ENCODE peak calls at places on chromosome 18, in four cellular contexts. K, Z, F and J are unnamed samples. For H3K4me1, the result is how much of the 10 kb centered on the place peaks cover.

GRCh38 chr18:58541137-58541788 is 87.6 kb downstream of the ALPK2 start:
- DNase-seq in K (peak), Z (no peak), F (no peak), J (no peak)

GRCh38 chr18:76348267-76349066 is 146.6 kb downstream of the ZNF516 start:
- DNase-seq in K (no peak), Z (no peak), F (peak), J (no peak)

GRCh38 chr18:10543277-10543676 is 17.4 kb downstream of the NAPG start:
- DNase-seq in K (no peak), Z (no peak), F (no peak), J (no peak)

GRCh38 chr18:27803957-27804356 is 373.0 kb downstream of the CDH2 start:
- DNase-seq in K (no peak), Z (no peak), F (no peak), J (no peak)

GRCh38 chr18:45745817-45746461 is 22.0 kb downstream of the SLC14A1 start:
- DNase-seq in K (no peak), Z (no peak), F (no peak), J (no peak)

GRCh38 chr18:45775726-45776125 is 49.7 kb upstream of the SIGLEC15 start:
- DNase-seq in K (no peak), Z (no peak), F (no peak), J (no peak)

GRCh38 chr18:50096766-50097435 is 98.0 kb downstream of the MYO5B start:
- DNase-seq in K (no peak), Z (no peak), F (peak), J (no peak)

GRCh38 chr18:50687491-50687890 is 127.6 kb downstream of the MAPK4 start:
- DNase-seq in K (no peak), Z (no peak), F (no peak), J (no peak)

GRCh38 chr18:79507546-79508480 is 112.1 kb downstream of the NFATC1 start:
- DNase-seq in K (peak), Z (no peak), F (peak), J (peak)

GRCh38 chr18:26133652-26134051 is at the start of gene PSMA8:
- DNase-seq in K (no peak), Z (no peak), F (peak), J (no peak)

GRCh38 chr18:58579561-58580047 is 49.3 kb downstream of the ALPK2 start:
- DNase-seq in K (no peak), Z (no peak), F (no peak), J (no peak)

GRCh38 chr18:79679552-79680099 is at the start of gene CTDP1:
- DNase-seq in K (peak), Z (peak), F (peak), J (peak)

GRCh38 chr18:40019797-40020392 is 1935.1 kb upstream of the PIK3C3 start:
- DNase-seq in K (no peak), Z (no peak), F (no peak), J (no peak)

GRCh38 chr18:13262839-13263691 is 44.5 kb downstream of the LDLRAD4 start:
- DNase-seq in K (no peak), Z (no peak), F (no peak), J (no peak)

GRCh38 chr18:63823516-63824219 is 48.5 kb downstream of the SERPINB7 start:
- DNase-seq in K (no peak), Z (no peak), F (peak), J (peak)

GRCh38 chr18:28161608-28162599 is 15.0 kb downstream of the CDH2 start:
- DNase-seq in K (no peak), Z (no peak), F (no peak), J (no peak)

GRCh38 chr18:80184243-80184772 is 63.0 kb downstream of the PARD6G start:
- DNase-seq in K (no peak), Z (no peak), F (no peak), J (no peak)

GRCh38 chr18:72652990-72653593 is 109.0 kb upstream of the CBLN2 start:
- DNase-seq in K (peak), Z (no peak), F (peak), J (no peak)

GRCh38 chr18:59823611-59824195 is 76.1 kb upstream of the PMAIP1 start:
- DNase-seq in K (peak), Z (no peak), F (peak), J (peak)

GRCh38 chr18:2656237-2657042 is 914 bp downstream of the SMCHD1 start:
- DNase-seq in K (peak), Z (peak), F (peak), J (peak)
- H3K4me1 ChIP-seq in K (half or more), Z (under half), F (under half), J (under half)

GRCh38 chr18:30811580-30811979 is 231.0 kb downstream of the DSC3 start:
- DNase-seq in K (no peak), Z (no peak), F (no peak), J (no peak)
- H3K4me1 ChIP-seq in K (under half), Z (under half), F (under half), J (under half)

GRCh38 chr18:43886341-43886740 is 609.1 kb upstream of the SYT4 start:
- DNase-seq in K (no peak), Z (no peak), F (no peak), J (no peak)

GRCh38 chr18:43888601-43889000 is 611.3 kb upstream of the SYT4 start:
- DNase-seq in K (no peak), Z (no peak), F (no peak), J (no peak)

GRCh38 chr18:43883886-43884285 is 606.6 kb upstream of the SYT4 start:
- DNase-seq in K (no peak), Z (no peak), F (no peak), J (no peak)

GRCh38 chr18:43882358-43882757 is 605.1 kb upstream of the SYT4 start:
- DNase-seq in K (no peak), Z (no peak), F (no peak), J (no peak)

GRCh38 chr18:43887491-43887890 is 610.2 kb upstream of the SYT4 start:
- DNase-seq in K (no peak), Z (no peak), F (no peak), J (no peak)
- H3K4me1 ChIP-seq in K (under half), Z (under half), F (under half), J (under half)

GRCh38 chr18:74950479-74950878 is 258.5 kb downstream of the PTGR3 start:
- DNase-seq in K (no peak), Z (no peak), F (no peak), J (no peak)
- H3K4me1 ChIP-seq in K (under half), Z (under half), F (under half), J (under half)

DNA sequence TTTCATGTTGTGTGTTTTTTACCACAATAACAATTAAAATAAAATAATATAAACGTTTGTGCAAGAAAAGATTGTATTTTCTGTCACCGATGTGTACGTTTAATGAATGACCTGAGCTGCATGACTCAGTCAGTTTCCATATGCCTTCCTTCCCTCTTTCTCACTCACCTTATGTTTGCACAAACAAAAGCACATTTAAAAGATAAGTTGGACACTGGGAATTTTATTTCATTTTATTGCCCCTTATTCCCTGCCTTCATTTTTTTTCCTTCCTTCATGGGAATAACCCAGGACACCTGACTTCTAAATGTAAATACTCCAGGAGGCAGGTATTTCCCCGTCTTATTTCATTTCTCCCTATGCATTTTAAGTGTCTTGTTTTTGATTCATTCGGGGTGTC is 143.6 kb upstream of the TTC39C start:
- DNase-seq in K (no peak), Z (no peak), F (no peak), J (peak)
- H3K4me1 ChIP-seq in K (under half), Z (under half), F (under half), J (under half)

GRCh38 chr18:4271952-4272351 is 183.2 kb downstream of the DLGAP1 start:
- DNase-seq in K (no peak), Z (no peak), F (no peak), J (no peak)
- H3K4me1 ChIP-seq in K (under half), Z (under half), F (under half), J (under half)

DNA sequence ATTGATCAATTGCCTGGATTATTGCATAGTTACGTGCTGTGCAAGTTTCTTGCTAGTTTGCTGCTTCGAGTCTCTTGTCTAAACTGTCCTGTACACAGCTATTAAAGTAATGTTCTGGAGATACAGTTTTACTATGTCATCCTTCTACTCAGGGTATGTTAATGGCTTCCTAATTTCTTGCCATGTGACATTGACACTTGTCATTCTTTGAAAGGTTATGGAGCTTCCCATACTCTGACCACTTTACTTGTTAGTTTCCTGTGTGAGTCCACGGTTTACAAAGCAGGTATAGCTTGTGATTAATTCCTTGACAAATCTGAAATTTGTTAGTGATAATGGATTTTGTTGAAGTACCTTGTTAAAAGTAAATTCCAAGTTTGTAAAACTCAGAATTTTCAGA is 80.5 kb downstream of the PHLPP1 start:
- DNase-seq in K (no peak), Z (no peak), F (no peak), J (no peak)
- H3K4me1 ChIP-seq in K (under half), Z (under half), F (under half), J (under half)